ENCODE peak calls at places on chromosomes 1 and 21, in five cellular contexts. One of them, this sample, is unnamed.

GRCh38 chr1:184802739-184803492 is 48.3 kb upstream of the EDEM3 start:
- DNase-seq in activated CD8-positive, alpha-beta memory T cell treated with anti-CD3 and anti-CD28 coated beads, Interleukin-2, amount 50 U/mL, for 48 hours: no peak
- DNase-seq in amygdala: no peak
- DNase-seq in stimulated activated effector memory CD8-positive, alpha-beta T cell treated with anti-CD3 and anti-CD28 coated beads, Interleukin-12 subunit alpha, Interleukin-12 subunit beta, amount 100 ng/mL, for 72 hours: no peak
- DNase-seq in tibial artery: no peak
- DNase-seq in this sample: no peak

GRCh38 chr1:14332158-14332557 is 266.3 kb upstream of the KAZN start:
- DNase-seq in activated CD8-positive, alpha-beta memory T cell treated with anti-CD3 and anti-CD28 coated beads, Interleukin-2, amount 50 U/mL, for 48 hours: no peak
- DNase-seq in amygdala: no peak
- DNase-seq in stimulated activated effector memory CD8-positive, alpha-beta T cell treated with anti-CD3 and anti-CD28 coated beads, Interleukin-12 subunit alpha, Interleukin-12 subunit beta, amount 100 ng/mL, for 72 hours: no peak
- DNase-seq in tibial artery: no peak
- DNase-seq in this sample: no peak

GRCh38 chr1:59494145-59494824 is 197.4 kb downstream of the FGGY start:
- DNase-seq in activated CD8-positive, alpha-beta memory T cell treated with anti-CD3 and anti-CD28 coated beads, Interleukin-2, amount 50 U/mL, for 48 hours: no peak
- DNase-seq in amygdala: no peak
- DNase-seq in stimulated activated effector memory CD8-positive, alpha-beta T cell treated with anti-CD3 and anti-CD28 coated beads, Interleukin-12 subunit alpha, Interleukin-12 subunit beta, amount 100 ng/mL, for 72 hours: no peak
- DNase-seq in tibial artery: no peak
- DNase-seq in this sample: no peak

GRCh38 chr1:98383341-98383740 is 278.2 kb upstream of the SNX7 start:
- DNase-seq in activated CD8-positive, alpha-beta memory T cell treated with anti-CD3 and anti-CD28 coated beads, Interleukin-2, amount 50 U/mL, for 48 hours: no peak
- DNase-seq in amygdala: no peak
- DNase-seq in stimulated activated effector memory CD8-positive, alpha-beta T cell treated with anti-CD3 and anti-CD28 coated beads, Interleukin-12 subunit alpha, Interleukin-12 subunit beta, amount 100 ng/mL, for 72 hours: no peak
- DNase-seq in tibial artery: no peak
- DNase-seq in this sample: no peak

GRCh38 chr21:10466200-10466599 is 55.2 kb upstream of the TPTE start:
- DNase-seq in activated CD8-positive, alpha-beta memory T cell treated with anti-CD3 and anti-CD28 coated beads, Interleukin-2, amount 50 U/mL, for 48 hours: no peak
- DNase-seq in amygdala: no peak
- DNase-seq in stimulated activated effector memory CD8-positive, alpha-beta T cell treated with anti-CD3 and anti-CD28 coated beads, Interleukin-12 subunit alpha, Interleukin-12 subunit beta, amount 100 ng/mL, for 72 hours: no peak
- DNase-seq in tibial artery: no peak
- DNase-seq in this sample: no peak

GRCh38 chr1:82979593-82980230 is 1019.2 kb downstream of the TTLL7 start:
- DNase-seq in activated CD8-positive, alpha-beta memory T cell treated with anti-CD3 and anti-CD28 coated beads, Interleukin-2, amount 50 U/mL, for 48 hours: no peak
- DNase-seq in amygdala: no peak
- DNase-seq in stimulated activated effector memory CD8-positive, alpha-beta T cell treated with anti-CD3 and anti-CD28 coated beads, Interleukin-12 subunit alpha, Interleukin-12 subunit beta, amount 100 ng/mL, for 72 hours: no peak
- DNase-seq in tibial artery: no peak
- DNase-seq in this sample: no peak

GRCh38 chr1:234585333-234586055 is 24.5 kb downstream of the IRF2BP2 start:
- DNase-seq in activated CD8-positive, alpha-beta memory T cell treated with anti-CD3 and anti-CD28 coated beads, Interleukin-2, amount 50 U/mL, for 48 hours: no peak
- DNase-seq in amygdala: no peak
- DNase-seq in stimulated activated effector memory CD8-positive, alpha-beta T cell treated with anti-CD3 and anti-CD28 coated beads, Interleukin-12 subunit alpha, Interleukin-12 subunit beta, amount 100 ng/mL, for 72 hours: no peak
- DNase-seq in tibial artery: peak; percentile 84
- DNase-seq in this sample: no peak

GRCh38 chr1:115428676-115429075 is 90.6 kb upstream of the NGF start:
- DNase-seq in activated CD8-positive, alpha-beta memory T cell treated with anti-CD3 and anti-CD28 coated beads, Interleukin-2, amount 50 U/mL, for 48 hours: no peak
- DNase-seq in amygdala: no peak
- DNase-seq in stimulated activated effector memory CD8-positive, alpha-beta T cell treated with anti-CD3 and anti-CD28 coated beads, Interleukin-12 subunit alpha, Interleukin-12 subunit beta, amount 100 ng/mL, for 72 hours: no peak
- DNase-seq in tibial artery: no peak
- DNase-seq in this sample: no peak

GRCh38 chr1:27726173-27726793 is 522 bp downstream of the FAM76A start:
- DNase-seq in activated CD8-positive, alpha-beta memory T cell treated with anti-CD3 and anti-CD28 coated beads, Interleukin-2, amount 50 U/mL, for 48 hours: peak; percentile 76
- DNase-seq in amygdala: peak; percentile 62
- DNase-seq in stimulated activated effector memory CD8-positive, alpha-beta T cell treated with anti-CD3 and anti-CD28 coated beads, Interleukin-12 subunit alpha, Interleukin-12 subunit beta, amount 100 ng/mL, for 72 hours: peak; percentile 40
- DNase-seq in tibial artery: peak; percentile 80
- DNase-seq in this sample: peak; percentile 53

GRCh38 chr21:39347537-39347936 is 1.4 kb downstream of the HMGN1 start:
- DNase-seq in activated CD8-positive, alpha-beta memory T cell treated with anti-CD3 and anti-CD28 coated beads, Interleukin-2, amount 50 U/mL, for 48 hours: no peak
- DNase-seq in amygdala: no peak
- DNase-seq in stimulated activated effector memory CD8-positive, alpha-beta T cell treated with anti-CD3 and anti-CD28 coated beads, Interleukin-12 subunit alpha, Interleukin-12 subunit beta, amount 100 ng/mL, for 72 hours: no peak
- DNase-seq in tibial artery: no peak
- DNase-seq in this sample: no peak

GRCh38 chr1:234123867-234124266 is 219.4 kb downstream of the SLC35F3 start:
- DNase-seq in activated CD8-positive, alpha-beta memory T cell treated with anti-CD3 and anti-CD28 coated beads, Interleukin-2, amount 50 U/mL, for 48 hours: no peak
- DNase-seq in amygdala: no peak
- DNase-seq in stimulated activated effector memory CD8-positive, alpha-beta T cell treated with anti-CD3 and anti-CD28 coated beads, Interleukin-12 subunit alpha, Interleukin-12 subunit beta, amount 100 ng/mL, for 72 hours: no peak
- DNase-seq in tibial artery: no peak
- DNase-seq in this sample: no peak

GRCh38 chr1:150233359-150234308 is 2.3 kb downstream of the ANP32E start:
- DNase-seq in activated CD8-positive, alpha-beta memory T cell treated with anti-CD3 and anti-CD28 coated beads, Interleukin-2, amount 50 U/mL, for 48 hours: no peak
- DNase-seq in amygdala: no peak
- DNase-seq in stimulated activated effector memory CD8-positive, alpha-beta T cell treated with anti-CD3 and anti-CD28 coated beads, Interleukin-12 subunit alpha, Interleukin-12 subunit beta, amount 100 ng/mL, for 72 hours: no peak
- DNase-seq in tibial artery: peak; percentile 67
- DNase-seq in this sample: no peak

This sample was measured in C1 segment of cervical spinal cord.